ENCODE peak calls at places on chromosomes 12 and 14, in five cellular contexts. V, F, A, R and T are unnamed samples.

GRCh38 chr14:100676089-100676685 is 50.5 kb upstream of the DLK1 start:
- DNase-seq in V (no peak), F (no peak), A (no peak), R (no peak), T (no peak)

GRCh38 chr12:25689996-25690501 is 137.0 kb upstream of the LMNTD1 start:
- DNase-seq in V (no peak), F (no peak), A (peak), R (no peak), T (no peak)

GRCh38 chr12:639988-640387 is 23.3 kb downstream of the NINJ2 start:
- DNase-seq in V (no peak), F (no peak), A (no peak), R (no peak), T (no peak)

GRCh38 chr12:111434680-111435338 is 29.1 kb downstream of the SH2B3 start:
- DNase-seq in V (peak), F (peak), A (peak), R (peak), T (peak)

GRCh38 chr14:70555890-70556289 is 21.1 kb upstream of the ADAM20 start:
- DNase-seq in V (peak), F (no peak), A (peak), R (no peak), T (no peak)

GRCh38 chr12:30753233-30753632 is 1.5 kb downstream of the CAPRIN2 start:
- DNase-seq in V (peak), F (no peak), A (no peak), R (no peak), T (no peak)

GRCh38 chr12:1013618-1014489 is 22.8 kb downstream of the ERC1 start:
- DNase-seq in V (no peak), F (no peak), A (peak), R (no peak), T (no peak)

GRCh38 chr12:108277613-108278012 is 61.5 kb downstream of the CMKLR1 start:
- DNase-seq in V (no peak), F (no peak), A (no peak), R (no peak), T (no peak)

GRCh38 chr12:59431266-59431665 is 164.6 kb upstream of the SLC16A7 start:
- DNase-seq in V (peak), F (no peak), A (no peak), R (no peak), T (no peak)

GRCh38 chr12:1926274-1926673 is 7.8 kb upstream of the CACNA2D4 start:
- DNase-seq in V (no peak), F (no peak), A (no peak), R (peak), T (peak)

GRCh38 chr12:69341328-69341727 is 6.9 kb upstream of the LYZ start:
- DNase-seq in V (no peak), F (peak), A (peak), R (no peak), T (no peak)

GRCh38 chr12:54378791-54379400 is 5.6 kb downstream of the ZNF385A start:
- DNase-seq in V (peak), F (no peak), A (peak), R (peak), T (no peak)

GRCh38 chr14:54881235-54881760 is 21.3 kb downstream of the GCH1 start:
- DNase-seq in V (no peak), F (no peak), A (peak), R (no peak), T (no peak)

GRCh38 chr14:100348253-100348729 is 25.2 kb downstream of the SLC25A47 start:
- DNase-seq in V (no peak), F (no peak), A (no peak), R (no peak), T (no peak)

GRCh38 chr12:3304436-3305135 is 186.4 kb upstream of the PRMT8 start:
- DNase-seq in V (no peak), F (no peak), A (no peak), R (no peak), T (no peak)

GRCh38 chr12:48160807-48161206 is 3.5 kb upstream of the ASB8 start:
- DNase-seq in V (no peak), F (peak), A (peak), R (no peak), T (no peak)

GRCh38 chr14:55605793-55606192 is 25.8 kb downstream of the KTN1 start:
- DNase-seq in V (peak), F (no peak), A (no peak), R (no peak), T (no peak)

GRCh38 chr12:46387697-46388096 is 15.1 kb upstream of the SLC38A2 start:
- DNase-seq in V (peak), F (no peak), A (no peak), R (no peak), T (no peak)

GRCh38 chr12:43285248-43285647 is 266.8 kb downstream of the ADAMTS20 start:
- DNase-seq in V (no peak), F (no peak), A (no peak), R (no peak), T (no peak)

GRCh38 chr12:75862692-75863471 is 168.7 kb downstream of the PHLDA1 start:
- DNase-seq in V (no peak), F (no peak), A (peak), R (no peak), T (no peak)

GRCh38 chr12:8038659-8039114 is 6.2 kb downstream of the FOXJ2 start:
- DNase-seq in V (peak), F (no peak), A (peak), R (peak), T (no peak)

GRCh38 chr14:72743626-72744025 is 150.3 kb downstream of the DPF3 start:
- DNase-seq in V (no peak), F (no peak), A (no peak), R (no peak), T (peak)

GRCh38 chr14:20706657-20707355 is 18.2 kb downstream of the ANG start:
- DNase-seq in V (peak), F (no peak), A (no peak), R (no peak), T (no peak)

GRCh38 chr12:6355491-6356373 is 13.9 kb upstream of the TNFRSF1A start:
- DNase-seq in V (peak), F (peak), A (no peak), R (no peak), T (no peak)

GRCh38 chr14:104598461-104599273 is 5.9 kb downstream of the TMEM179 start:
- DNase-seq in V (no peak), F (no peak), A (no peak), R (no peak), T (no peak)

GRCh38 chr14:76514599-76514998 is 138.7 kb downstream of the ESRRB start:
- DNase-seq in V (no peak), F (peak), A (peak), R (no peak), T (no peak)

GRCh38 chr14:38290601-38291190 is 34.8 kb upstream of the CLEC14A start:
- DNase-seq in V (no peak), F (no peak), A (no peak), R (no peak), T (no peak)

GRCh38 chr12:51000245-51000644 is 25.9 kb downstream of the SLC11A2 start:
- DNase-seq in V (no peak), F (no peak), A (no peak), R (no peak), T (no peak)

GRCh38 chr14:31787377-31787776 is 226.2 kb downstream of the NUBPL start:
- DNase-seq in V (no peak), F (no peak), A (no peak), R (no peak), T (no peak)

GRCh38 chr14:20934148-20934762 is 21.0 kb upstream of the RNASE2 start:
- DNase-seq in V (peak), F (no peak), A (peak), R (no peak), T (peak)

GRCh38 chr12:47397664-47398281 is 308.1 kb downstream of the RPAP3 start:
- DNase-seq in V (peak), F (peak), A (peak), R (no peak), T (no peak)

GRCh38 chr12:100737168-100737567 is 57.4 kb upstream of the ANO4 start:
- DNase-seq in V (peak), F (no peak), A (no peak), R (no peak), T (no peak)

GRCh38 chr12:100738086-100738485 is 56.5 kb upstream of the ANO4 start:
- DNase-seq in V (no peak), F (no peak), A (no peak), R (no peak), T (no peak)

DNA sequence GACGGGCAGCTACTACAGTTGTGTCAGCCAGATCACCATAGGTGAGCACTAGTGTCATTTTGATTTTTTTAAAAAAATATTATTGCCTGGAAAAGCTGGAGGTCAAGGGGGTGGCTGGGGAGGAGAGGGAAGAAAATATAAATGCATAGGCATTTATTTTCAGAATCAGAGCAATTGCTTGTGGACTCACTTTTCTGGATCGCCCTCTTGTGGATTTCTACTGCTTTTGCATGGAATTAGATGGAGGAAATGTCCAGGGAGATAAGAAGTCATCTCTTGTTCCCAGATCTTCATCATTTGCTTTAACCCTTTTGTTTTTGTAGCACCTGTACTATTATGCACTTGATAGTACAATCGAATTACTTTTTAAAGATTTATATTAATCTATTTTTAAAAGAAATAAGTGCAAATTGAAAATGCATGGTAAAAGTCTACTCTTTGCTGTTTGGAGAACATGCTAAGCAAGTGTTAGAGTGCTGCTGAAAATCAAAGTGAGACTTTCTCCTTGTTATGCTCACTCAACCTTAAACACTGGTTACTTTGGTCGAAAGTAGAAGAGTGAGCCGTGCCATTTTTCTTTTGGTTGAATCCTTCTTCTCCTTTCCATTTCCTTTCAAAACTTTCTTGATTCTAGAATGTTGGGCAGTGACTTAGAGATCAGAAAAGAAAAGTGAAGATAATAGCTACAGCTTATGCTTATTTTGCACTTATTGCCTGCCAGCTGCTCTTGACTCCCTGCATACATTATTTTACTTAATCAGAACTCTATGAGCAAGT is 60.6 kb upstream of the ANO4 start:
- DNase-seq in V (peak), F (no peak), A (no peak), R (no peak), T (no peak)
- TF ChIP-seq CTCF in V (peak), F (peak), A (peak), R (peak), T (peak)

DNA sequence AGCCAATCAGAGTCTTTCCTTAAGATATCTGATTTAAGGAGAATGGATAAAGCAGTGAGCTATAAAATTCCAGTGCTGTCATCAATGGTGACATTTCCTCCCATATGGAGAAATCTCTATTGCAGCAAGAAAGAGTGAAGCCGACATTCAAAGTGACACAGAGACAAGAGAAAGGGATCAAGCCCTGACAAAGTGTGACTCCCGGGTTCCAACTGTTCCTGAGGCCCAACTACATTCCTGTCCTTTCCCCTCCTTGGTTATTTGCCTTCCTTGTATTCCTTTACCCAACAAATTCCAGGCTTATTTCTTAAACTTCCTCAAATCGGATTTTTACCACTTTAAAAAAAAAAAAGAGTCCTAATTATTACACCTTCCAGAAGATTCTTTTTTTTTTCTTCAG is 430.0 kb upstream of the SOX5 start:
- DNase-seq in V (peak), F (no peak), A (no peak), R (no peak), T (no peak)
- H3K4me3 ChIP-seq in V (no peak), F (no peak), A (no peak), R (no peak), T (no peak)

GRCh38 chr12:122021193-122021821 is 377 bp upstream of the BCL7A start:
- DNase-seq in V (peak), F (peak), A (peak), R (peak), T (no peak)
- H3K27ac ChIP-seq in V (no peak), F (no peak), A (peak), R (peak), T (peak)

GRCh38 chr12:39619660-39620433 is at the start of gene ABCD2:
- DNase-seq in V (peak), F (peak), A (peak), R (peak), T (peak)
- TF ChIP-seq CTCF in V (no peak), F (no peak), A (no peak), R (no peak), T (peak)

GRCh38 chr14:89911018-89911919 is 43.3 kb downstream of the EFCAB11 start:
- DNase-seq in V (peak), F (no peak), A (peak), R (no peak), T (no peak)
- H3K4me3 ChIP-seq in V (peak), F (no peak), A (no peak), R (no peak), T (no peak)

DNA sequence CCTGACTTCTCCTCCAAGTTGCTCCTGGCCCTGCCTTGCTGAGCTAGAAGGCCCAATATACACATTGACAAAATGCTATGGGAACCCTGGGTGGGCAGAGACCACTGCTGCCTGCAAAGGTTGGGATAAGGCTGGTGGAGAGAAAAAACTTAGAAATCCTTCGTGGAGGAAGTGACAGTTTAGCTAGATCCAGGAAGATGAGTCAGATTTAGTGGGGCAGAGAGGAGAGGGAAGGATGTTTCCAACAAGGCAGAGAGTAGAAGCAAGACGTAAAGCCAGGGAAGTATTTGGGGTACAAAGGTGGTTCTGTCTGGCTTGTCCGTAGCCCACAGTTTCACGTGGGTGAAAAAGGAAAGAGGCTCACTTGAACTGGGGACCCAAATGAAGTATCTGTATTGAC is 69.0 kb upstream of the CLMN start:
- DNase-seq in V (no peak), F (no peak), A (no peak), R (no peak), T (no peak)
- H3K27ac ChIP-seq in V (no peak), F (no peak), A (peak), R (peak), T (peak)

DNA sequence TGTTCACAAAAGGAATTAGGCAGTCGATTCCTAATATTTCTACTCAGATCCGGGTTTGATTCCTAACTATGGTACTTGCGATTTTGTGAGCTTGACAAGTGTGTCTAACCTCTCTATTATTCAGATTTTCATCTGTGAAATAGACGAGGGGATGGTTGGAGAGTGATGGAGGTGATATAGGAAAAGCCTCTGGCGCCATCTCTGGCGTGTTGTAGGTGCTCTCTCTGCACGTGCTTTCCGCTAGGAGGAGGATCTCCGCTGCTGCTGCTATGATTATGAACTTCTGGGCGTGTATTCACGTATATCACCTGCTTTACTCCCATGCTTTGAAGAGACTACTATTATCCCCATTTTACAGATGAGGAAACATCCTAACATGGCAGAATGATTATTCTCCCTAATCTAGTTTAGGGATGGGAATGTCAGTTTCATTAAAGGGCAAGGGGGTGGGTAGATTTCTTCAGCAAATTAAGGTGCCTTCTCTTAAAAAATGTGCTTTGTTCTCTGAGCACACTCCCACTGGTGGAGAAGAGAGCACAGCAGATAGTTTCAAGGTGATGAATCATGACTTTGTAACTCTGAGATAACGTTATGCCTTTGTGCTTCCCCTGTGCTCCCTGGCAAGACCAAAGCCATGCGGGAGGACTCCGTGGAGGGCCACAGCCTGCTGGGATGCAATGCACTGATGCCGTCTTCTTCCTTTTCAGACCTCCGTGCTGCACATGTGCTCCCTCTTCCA is 97.1 kb downstream of the PRIMA1 start:
- DNase-seq in V (peak), F (no peak), A (no peak), R (no peak), T (no peak)
- TF ChIP-seq CTCF in V (peak), F (no peak), A (no peak), R (no peak), T (no peak)